ENCODE peak calls at places on chromosomes 7 and 10, in five cellular contexts. F, H, J, Z and W are unnamed samples.

GRCh38 chr10:119211625-119212441 is 4.5 kb downstream of the GRK5 start:
- DNase-seq in F (no peak), H (no peak), J (no peak), Z (no peak), W (peak)

GRCh38 chr7:767941-768729 is 41.1 kb upstream of the PRKAR1B start:
- DNase-seq in F (peak), H (no peak), J (no peak), Z (no peak), W (no peak)

GRCh38 chr10:79192677-79193003 is 123.9 kb downstream of the ZMIZ1 start:
- DNase-seq in F (no peak), H (peak), J (no peak), Z (no peak), W (no peak)

GRCh38 chr10:79359816-79360498 is 12.7 kb downstream of the PPIF start:
- DNase-seq in F (peak), H (no peak), J (no peak), Z (no peak), W (no peak)

GRCh38 chr7:47266131-47266706 is 315.7 kb downstream of the TNS3 start:
- DNase-seq in F (peak), H (peak), J (no peak), Z (peak), W (peak)

GRCh38 chr10:114301177-114301576 is 62.1 kb downstream of the VWA2 start:
- DNase-seq in F (peak), H (peak), J (no peak), Z (no peak), W (no peak)

GRCh38 chr7:20470726-20471125 is 140.0 kb downstream of the ITGB8 start:
- DNase-seq in F (no peak), H (no peak), J (no peak), Z (no peak), W (no peak)

GRCh38 chr7:149635561-149636329 is 137.6 kb downstream of the ZNF467 start:
- DNase-seq in F (no peak), H (peak), J (peak), Z (no peak), W (no peak)

GRCh38 chr7:158423190-158423555 is 164.4 kb downstream of the PTPRN2 start:
- DNase-seq in F (no peak), H (no peak), J (no peak), Z (no peak), W (no peak)

GRCh38 chr7:135716677-135717238 is 11.2 kb downstream of the SLC13A4 start:
- DNase-seq in F (no peak), H (peak), J (no peak), Z (no peak), W (no peak)

GRCh38 chr10:132141526-132142395 is 45.0 kb upstream of the DPYSL4 start:
- DNase-seq in F (peak), H (no peak), J (no peak), Z (no peak), W (no peak)

GRCh38 chr10:37436361-37436760 is 311.0 kb downstream of the ANKRD30A start:
- DNase-seq in F (no peak), H (no peak), J (no peak), Z (no peak), W (no peak)

GRCh38 chr7:131935180-131935579 is 378.8 kb upstream of the PODXL start:
- DNase-seq in F (no peak), H (no peak), J (no peak), Z (no peak), W (no peak)

GRCh38 chr7:150385240-150385830 is 6.2 kb downstream of the ZNF775 start:
- DNase-seq in F (no peak), H (no peak), J (no peak), Z (no peak), W (no peak)